ENCODE peak calls at places on chromosomes 13 and 19, in nine cellular contexts. J is GM23338, U is heart right ventricle, D is colonic mucosa, G is lung, M is tibial nerve, N is OCI-LY7, F is tibial artery, I is transverse colon. T is an unnamed sample.

GRCh38 chr13:44272692-44273091 is 100.9 kb upstream of the SERP2 start:
- DNase-seq in G (no peak), M (no peak), N (no peak), U (no peak), D (no peak), F (no peak), J (no peak), I (no peak), T (no peak)

GRCh38 chr19:2488942-2489731 is 13.2 kb downstream of the GADD45B start:
- DNase-seq in M (no peak), F (peak; percentile 87), N (peak; percentile 68), D (peak; percentile 55), J (peak; percentile 75), G (peak; percentile 47), U (peak; percentile 73), I (peak; percentile 73), T (peak; percentile 67)

GRCh38 chr13:107121793-107122192 is 553.9 kb upstream of the ARGLU1 start:
- DNase-seq in G (no peak), F (no peak), D (no peak), M (no peak), I (no peak), U (no peak), J (no peak), N (no peak), T (no peak)

GRCh38 chr19:18710986-18711751 is 27.7 kb downstream of the CRTC1 start:
- DNase-seq in M (peak; percentile 38), D (no peak), U (peak; percentile 56), I (no peak), J (peak; percentile 41), F (peak; percentile 81), N (no peak), G (no peak), T (peak; percentile 66)

GRCh38 chr19:8722032-8722431 is 598 bp downstream of the OR2Z1 start:
- DNase-seq in I (no peak), F (no peak), U (no peak), D (no peak), J (no peak), G (no peak), N (no peak), M (no peak), T (no peak)

GRCh38 chr13:44280461-44280860 is 93.2 kb upstream of the SERP2 start:
- DNase-seq in D (no peak), G (no peak), N (no peak), F (no peak), U (no peak), I (no peak), M (no peak), J (no peak), T (no peak)

GRCh38 chr13:97068146-97068545 is 73.9 kb upstream of the OXGR1 start:
- DNase-seq in M (no peak), D (no peak), F (no peak), U (no peak), G (no peak), I (no peak), N (no peak), J (peak; percentile 9), T (no peak)

GRCh38 chr13:72412481-72412880 is 314.9 kb downstream of the MZT1 start:
- DNase-seq in N (no peak), G (no peak), F (no peak), I (no peak), M (no peak), D (no peak), J (no peak), U (no peak), T (no peak)

GRCh38 chr19:29372921-29373797 is 152.6 kb upstream of the VSTM2B start:
- DNase-seq in N (no peak), G (peak; percentile 19), U (no peak), D (no peak), J (no peak), F (peak; percentile 43), M (no peak), I (no peak), T (no peak)

GRCh38 chr13:24502567-24503375 is 9.8 kb downstream of the PARP4 start:
- DNase-seq in J (no peak), G (no peak), U (peak; percentile 32), N (no peak), M (no peak), D (peak; percentile 53), I (peak; percentile 62), F (no peak), T (no peak)

GRCh38 chr19:44746616-44746945 is 1.9 kb upstream of the BCL3 start:
- DNase-seq in U (no peak), F (no peak), I (no peak), D (peak; percentile 33), J (no peak), G (no peak), M (no peak), N (no peak), T (no peak)

GRCh38 chr19:7870571-7871279 is 3.5 kb downstream of the PRR36 start:
- DNase-seq in N (peak; percentile 94), G (peak; percentile 65), F (no peak), M (no peak), J (peak; percentile 96), U (no peak), D (peak; percentile 79), I (peak; percentile 67), T (peak; percentile 56)

GRCh38 chr13:19153782-19154450 is 27.7 kb downstream of the TUBA3C start:
- DNase-seq in M (no peak), F (no peak), G (no peak), N (no peak), I (no peak), J (no peak), D (no peak), U (no peak), T (no peak)
- TF ChIP-seq CTCF in M (no peak), F (no peak), G (no peak), N (peak; percentile 34), I (no peak), J (no peak), D (no peak), U (peak; percentile 20), T (no peak)

GRCh38 chr19:10407102-10407501 is 3.8 kb upstream of the CDC37 start:
- DNase-seq in U (no peak), J (no peak), G (no peak), M (no peak), I (no peak), N (no peak), D (no peak), F (no peak), T (no peak)
- H3K4me1 ChIP-seq in U (peaks cover 10% of the 10 kb centered on the region), J (peaks cover 8% of the 10 kb centered on the region), G (peaks cover 2% of the 10 kb centered on the region), M (peaks cover 19% of the 10 kb centered on the region), I (peaks cover 22% of the 10 kb centered on the region), N (peaks cover 82% of the 10 kb centered on the region), D (peaks cover 3% of the 10 kb centered on the region), F (peaks cover 20% of the 10 kb centered on the region), T (peaks cover 13% of the 10 kb centered on the region)

GRCh38 chr19:4065430-4066175 is 1.1 kb downstream of the ZBTB7A start:
- DNase-seq in M (peak; percentile 91), F (peak; percentile 99), G (peak; percentile 94), D (peak; percentile 94), U (peak; percentile 97), N (peak; percentile 98), J (peak; percentile 96), I (peak; percentile 98), T (peak; percentile 99)

GRCh38 chr19:4067396-4068057 is 828 bp upstream of the ZBTB7A start:
- DNase-seq in D (peak; percentile 54), F (no peak), G (no peak), U (peak; percentile 57), I (no peak), M (no peak), J (no peak), N (peak; percentile 67), T (peak; percentile 56)

GRCh38 chr19:4064551-4065260 is 2.0 kb downstream of the ZBTB7A start:
- DNase-seq in J (peak; percentile 59), G (peak; percentile 58), U (peak; percentile 63), N (peak; percentile 52), F (no peak), M (no peak), D (peak; percentile 61), I (peak; percentile 66), T (peak; percentile 85)

GRCh38 chr19:4066682-4067395 is at the start of gene ZBTB7A:
- DNase-seq in N (peak; percentile 88), G (peak; percentile 91), J (peak; percentile 74), U (peak; percentile 84), D (peak; percentile 88), I (peak; percentile 91), F (peak; percentile 92), M (peak; percentile 74), T (peak; percentile 86)

GRCh38 chr19:4066176-4066606 is 508 bp downstream of the ZBTB7A start:
- DNase-seq in J (no peak), U (peak; percentile 69), F (peak; percentile 84), N (no peak), G (no peak), M (no peak), I (peak; percentile 52), D (peak; percentile 71), T (peak; percentile 67)
- H3K4me3 ChIP-seq in J (peak overlapping the region; percentile 75), U (peak overlapping the region; percentile 99), F (peak overlapping the region; percentile 98), N (peak overlapping the region; percentile 100), G (peak overlapping the region; percentile 87), M (peak overlapping the region; percentile 95), I (peak overlapping the region; percentile 98), D (peak overlapping the region; percentile 81), T (peak overlapping the region; percentile 87)

GRCh38 chr13:80342541-80343371 is 1.8 kb upstream of the SPRY2 start:
- DNase-seq in N (peak; percentile 14), U (peak; percentile 91), M (peak; percentile 77), I (peak; percentile 87), F (peak; percentile 91), D (peak; percentile 89), J (peak; percentile 83), G (peak; percentile 89), T (peak; percentile 89)
- TF ChIP-seq CTCF in N (peak; percentile 80), U (peak; percentile 99), M (peak; percentile 98), I (peak; percentile 90), F (peak; percentile 91), D (peak; percentile 99), J (peak; percentile 84), G (peak; percentile 79), T (peak; percentile 100)